ENCODE peak calls at places on chromosomes 6 and 20, in ten cellular contexts. One of them, this sample, is unnamed.

GRCh38 chr6:83436674-83437073 is 5.8 kb upstream of the ME1 start:
- DNase-seq in CD8-positive, alpha-beta T cell: no peak
- DNase-seq in activated naive CD8-positive, alpha-beta T cell treated with anti-CD3 and anti-CD28 coated beads, Interleukin-2, amount 50 U/mL, for 16 hours: no peak
- DNase-seq in HT-29: no peak
- DNase-seq in memory B cell: no peak
- DNase-seq in MG63: no peak
- DNase-seq in neural crest cell: no peak
- DNase-seq in activated T-helper 1 cell treated with anti-CD3 and anti-CD28 coated beads, Interleukin-2, amount 50 U/mL, for 16 hours: no peak
- DNase-seq in body of pancreas: no peak
- DNase-seq in astrocyte of the spinal cord: no peak
- DNase-seq in this sample: no peak

GRCh38 chr20:11178946-11179654 is 505.3 kb upstream of the JAG1 start:
- DNase-seq in CD8-positive, alpha-beta T cell: no peak
- DNase-seq in activated naive CD8-positive, alpha-beta T cell treated with anti-CD3 and anti-CD28 coated beads, Interleukin-2, amount 50 U/mL, for 16 hours: no peak
- DNase-seq in HT-29: peak
- DNase-seq in memory B cell: no peak
- DNase-seq in MG63: peak
- DNase-seq in neural crest cell: no peak
- DNase-seq in activated T-helper 1 cell treated with anti-CD3 and anti-CD28 coated beads, Interleukin-2, amount 50 U/mL, for 16 hours: no peak
- DNase-seq in body of pancreas: no peak
- DNase-seq in astrocyte of the spinal cord: peak
- DNase-seq in this sample: no peak

GRCh38 chr6:116359835-116360234 is 10.9 kb upstream of the DSE start:
- DNase-seq in CD8-positive, alpha-beta T cell: no peak
- DNase-seq in activated naive CD8-positive, alpha-beta T cell treated with anti-CD3 and anti-CD28 coated beads, Interleukin-2, amount 50 U/mL, for 16 hours: no peak
- DNase-seq in HT-29: no peak
- DNase-seq in memory B cell: no peak
- DNase-seq in MG63: no peak
- DNase-seq in neural crest cell: no peak
- DNase-seq in activated T-helper 1 cell treated with anti-CD3 and anti-CD28 coated beads, Interleukin-2, amount 50 U/mL, for 16 hours: no peak
- DNase-seq in body of pancreas: no peak
- DNase-seq in astrocyte of the spinal cord: no peak
- DNase-seq in this sample: no peak

GRCh38 chr20:3681931-3682820 is at the start of gene ADAM33:
- DNase-seq in CD8-positive, alpha-beta T cell: no peak
- DNase-seq in activated naive CD8-positive, alpha-beta T cell treated with anti-CD3 and anti-CD28 coated beads, Interleukin-2, amount 50 U/mL, for 16 hours: no peak
- DNase-seq in HT-29: no peak
- DNase-seq in memory B cell: no peak
- DNase-seq in MG63: peak
- DNase-seq in neural crest cell: peak
- DNase-seq in activated T-helper 1 cell treated with anti-CD3 and anti-CD28 coated beads, Interleukin-2, amount 50 U/mL, for 16 hours: no peak
- DNase-seq in body of pancreas: no peak
- DNase-seq in astrocyte of the spinal cord: no peak
- DNase-seq in this sample: no peak

GRCh38 chr6:24719125-24719931 is at the start of gene C6orf62:
- DNase-seq in CD8-positive, alpha-beta T cell: peak
- DNase-seq in activated naive CD8-positive, alpha-beta T cell treated with anti-CD3 and anti-CD28 coated beads, Interleukin-2, amount 50 U/mL, for 16 hours: no peak
- DNase-seq in HT-29: peak
- DNase-seq in memory B cell: peak
- DNase-seq in MG63: no peak
- DNase-seq in neural crest cell: no peak
- DNase-seq in activated T-helper 1 cell treated with anti-CD3 and anti-CD28 coated beads, Interleukin-2, amount 50 U/mL, for 16 hours: peak
- DNase-seq in body of pancreas: peak
- DNase-seq in astrocyte of the spinal cord: no peak
- DNase-seq in this sample: no peak

GRCh38 chr6:28347119-28347518 is 2.6 kb upstream of the ZKSCAN3 start:
- DNase-seq in CD8-positive, alpha-beta T cell: no peak
- DNase-seq in activated naive CD8-positive, alpha-beta T cell treated with anti-CD3 and anti-CD28 coated beads, Interleukin-2, amount 50 U/mL, for 16 hours: no peak
- DNase-seq in HT-29: no peak
- DNase-seq in memory B cell: no peak
- DNase-seq in MG63: no peak
- DNase-seq in neural crest cell: no peak
- DNase-seq in activated T-helper 1 cell treated with anti-CD3 and anti-CD28 coated beads, Interleukin-2, amount 50 U/mL, for 16 hours: no peak
- DNase-seq in body of pancreas: no peak
- DNase-seq in astrocyte of the spinal cord: no peak
- DNase-seq in this sample: no peak

GRCh38 chr6:73657201-73657600 is 3.4 kb upstream of the SLC17A5 start:
- DNase-seq in CD8-positive, alpha-beta T cell: no peak
- DNase-seq in activated naive CD8-positive, alpha-beta T cell treated with anti-CD3 and anti-CD28 coated beads, Interleukin-2, amount 50 U/mL, for 16 hours: no peak
- DNase-seq in HT-29: no peak
- DNase-seq in memory B cell: no peak
- DNase-seq in MG63: peak
- DNase-seq in neural crest cell: no peak
- DNase-seq in activated T-helper 1 cell treated with anti-CD3 and anti-CD28 coated beads, Interleukin-2, amount 50 U/mL, for 16 hours: no peak
- DNase-seq in body of pancreas: no peak
- DNase-seq in astrocyte of the spinal cord: no peak
- DNase-seq in this sample: no peak

GRCh38 chr6:75024796-75025195 is 181.1 kb downstream of the COL12A1 start:
- DNase-seq in CD8-positive, alpha-beta T cell: no peak
- DNase-seq in activated naive CD8-positive, alpha-beta T cell treated with anti-CD3 and anti-CD28 coated beads, Interleukin-2, amount 50 U/mL, for 16 hours: no peak
- DNase-seq in HT-29: no peak
- DNase-seq in memory B cell: no peak
- DNase-seq in MG63: no peak
- DNase-seq in neural crest cell: no peak
- DNase-seq in activated T-helper 1 cell treated with anti-CD3 and anti-CD28 coated beads, Interleukin-2, amount 50 U/mL, for 16 hours: no peak
- DNase-seq in body of pancreas: no peak
- DNase-seq in astrocyte of the spinal cord: no peak
- DNase-seq in this sample: no peak

GRCh38 chr6:43278524-43279078 is 19.5 kb upstream of the SLC22A7 start:
- DNase-seq in CD8-positive, alpha-beta T cell: no peak
- DNase-seq in activated naive CD8-positive, alpha-beta T cell treated with anti-CD3 and anti-CD28 coated beads, Interleukin-2, amount 50 U/mL, for 16 hours: no peak
- DNase-seq in HT-29: peak
- DNase-seq in memory B cell: no peak
- DNase-seq in MG63: no peak
- DNase-seq in neural crest cell: no peak
- DNase-seq in activated T-helper 1 cell treated with anti-CD3 and anti-CD28 coated beads, Interleukin-2, amount 50 U/mL, for 16 hours: no peak
- DNase-seq in body of pancreas: no peak
- DNase-seq in astrocyte of the spinal cord: peak
- DNase-seq in this sample: no peak